ENCODE peak calls at places on chromosomes 4 and X, in nine cellular contexts. X is effector memory CD4-positive, alpha-beta T cell; B is GM23248; P is pancreas; D is astrocyte; I is CD8-positive, alpha-beta memory T cell; R is kidney; O is OCI-LY7; V is heart right ventricle. U is an unnamed sample.

GRCh38 chr4:109803924-109804571 is 2.2 kb upstream of the CFI start:
- DNase-seq in D (peak; percentile 58), O (peak; percentile 64), X (no peak), I (no peak), B (peak; percentile 65), P (no peak), R (no peak), V (no peak), U (no peak)

GRCh38 chrX:49186125-49187027 is at the start of gene PRICKLE3:
- DNase-seq in X (peak; percentile 47), R (peak; percentile 95), O (peak; percentile 87), P (peak; percentile 94), B (peak; percentile 77), D (no peak), I (peak; percentile 69), V (peak; percentile 86), U (peak; percentile 85)

GRCh38 chr4:78214078-78214477 is 157.0 kb downstream of the FRAS1 start:
- DNase-seq in I (no peak), V (no peak), D (no peak), P (no peak), O (no peak), X (no peak), B (no peak), R (no peak), U (no peak)

GRCh38 chr4:159358226-159358625 is 255.3 kb downstream of the RAPGEF2 start:
- DNase-seq in R (no peak), I (no peak), P (no peak), O (no peak), V (no peak), D (peak; percentile 83), X (no peak), B (peak; percentile 93), U (no peak)

GRCh38 chrX:149145845-149146285 is 359.2 kb downstream of the IDS start:
- DNase-seq in O (no peak), P (no peak), D (peak; percentile 33), R (no peak), V (no peak), I (no peak), B (peak; percentile 12), X (no peak), U (no peak)

GRCh38 chrX:148037020-148037419 is 55.9 kb downstream of the FMR1NB start:
- DNase-seq in I (no peak), V (no peak), P (no peak), X (no peak), D (no peak), O (no peak), R (no peak), B (no peak), U (no peak)

GRCh38 chr4:171169396-171169795 is 643.8 kb upstream of the GALNTL6 start:
- DNase-seq in R (no peak), B (no peak), O (no peak), X (no peak), I (no peak), D (no peak), P (no peak), V (no peak), U (no peak)

GRCh38 chr4:108644237-108644636 is 6.2 kb upstream of the OSTC start:
- DNase-seq in I (no peak), D (peak; percentile 33), P (no peak), B (peak; percentile 61), X (no peak), V (no peak), R (no peak), O (no peak), U (no peak)

GRCh38 chr4:132572210-132572609 is 576.9 kb upstream of the PCDH10 start:
- DNase-seq in I (no peak), O (no peak), B (no peak), P (no peak), D (peak; percentile 96), R (no peak), V (no peak), X (no peak), U (no peak)

GRCh38 chr4:31097999-31098398 is 377.8 kb downstream of the PCDH7 start:
- DNase-seq in O (no peak), P (no peak), X (no peak), B (no peak), I (no peak), R (no peak), V (no peak), D (no peak), U (no peak)

GRCh38 chrX:69630147-69630546 is 14.2 kb downstream of the EDA start:
- DNase-seq in P (no peak), B (no peak), X (no peak), V (no peak), D (no peak), R (no peak), O (no peak), I (no peak), U (no peak)

GRCh38 chr4:123844374-123844773 is 447.8 kb downstream of the SPRY1 start:
- DNase-seq in I (no peak), P (no peak), R (no peak), X (no peak), V (no peak), B (no peak), O (no peak), D (no peak), U (no peak)

GRCh38 chrX:109847257-109848187 is 114.5 kb upstream of the ACSL4 start:
- DNase-seq in O (no peak), D (peak; percentile 90), I (no peak), B (peak; percentile 83), P (no peak), R (no peak), V (no peak), X (no peak), U (no peak)

GRCh38 chrX:31807165-31807564 is 735.3 kb upstream of the FTHL17 start:
- DNase-seq in D (no peak), I (no peak), V (no peak), B (no peak), O (no peak), X (no peak), P (no peak), R (no peak), U (no peak)

GRCh38 chr4:121690001-121690400 is 6.8 kb downstream of the ANXA5 start:
- DNase-seq in X (no peak), P (no peak), O (no peak), I (no peak), V (no peak), R (no peak), B (peak; percentile 74), D (peak; percentile 83), U (no peak)

GRCh38 chrX:97308161-97308560 is 424.5 kb downstream of the RPA4 start:
- DNase-seq in D (peak; percentile 49), B (peak; percentile 10), O (no peak), P (no peak), R (no peak), X (no peak), V (no peak), I (no peak), U (no peak)

GRCh38 chr4:81472249-81473085 is 760 bp upstream of the RASGEF1B start:
- DNase-seq in I (peak; percentile 35), P (no peak), O (peak; percentile 90), X (no peak), R (no peak), B (peak; percentile 53), D (peak; percentile 8), V (no peak), U (peak; percentile 30)

GRCh38 chrX:16466640-16467432 is 183.1 kb upstream of the S100G start:
- DNase-seq in X (no peak), O (no peak), R (no peak), D (peak; percentile 50), B (peak; percentile 60), I (no peak), P (no peak), V (no peak), U (no peak)

GRCh38 chrX:132564026-132564425 is 75.2 kb upstream of the MBNL3 start:
- DNase-seq in R (no peak), I (no peak), O (no peak), P (no peak), B (peak; percentile 5), X (no peak), V (no peak), D (peak; percentile 6), U (no peak)

GRCh38 chr4:36255575-36255974 is 11.3 kb upstream of the ARAP2 start:
- DNase-seq in R (no peak), O (peak; percentile 76), P (no peak), X (peak; percentile 50), V (no peak), B (no peak), D (no peak), I (peak; percentile 54), U (no peak)

GRCh38 chr4:34258176-34258575 is 1986.1 kb downstream of the ARAP2 start:
- DNase-seq in V (no peak), D (no peak), P (no peak), O (no peak), X (no peak), B (no peak), R (no peak), I (no peak), U (no peak)

GRCh38 chrX:78545233-78545632 is 113.9 kb downstream of the RTL3 start:
- DNase-seq in V (no peak), P (no peak), D (no peak), X (no peak), I (no peak), R (no peak), O (no peak), B (no peak), U (no peak)
- H3K9me3 ChIP-seq in V (no peaks in the 10 kb centered on the region), P (no peaks in the 10 kb centered on the region), D (no peaks in the 10 kb centered on the region), X (no peaks in the 10 kb centered on the region), I (no peaks in the 10 kb centered on the region), R (no peaks in the 10 kb centered on the region), O (no peaks in the 10 kb centered on the region), B (no peaks in the 10 kb centered on the region), U (peaks cover 12% of the 10 kb centered on the region)

GRCh38 chr4:48421101-48421500 is 62.0 kb upstream of the SLC10A4 start:
- DNase-seq in O (no peak), X (no peak), I (no peak), D (no peak), R (no peak), P (no peak), V (no peak), B (no peak), U (no peak)

GRCh38 chr4:48420172-48420571 is 63.0 kb upstream of the SLC10A4 start:
- DNase-seq in O (no peak), P (no peak), D (no peak), B (no peak), R (no peak), V (no peak), X (no peak), I (no peak), U (no peak)
- H3K27ac ChIP-seq in O (no peak overlapping the region), P (no peak overlapping the region), D (no peak overlapping the region), B (no peak overlapping the region), R (no peak overlapping the region), V (no peak overlapping the region), X (no peak overlapping the region), I (no peak overlapping the region), U (no peak overlapping the region)

GRCh38 chr4:113826431-113826830 is 64.9 kb upstream of the CAMK2D start:
- DNase-seq in D (peak; percentile 40), B (no peak), O (no peak), P (no peak), I (no peak), V (no peak), X (no peak), R (no peak), U (no peak)
- H3K4me1 ChIP-seq in D (peaks cover 9% of the 10 kb centered on the region), B (peaks cover 27% of the 10 kb centered on the region), O (peaks cover 5% of the 10 kb centered on the region), P (no peaks in the 10 kb centered on the region), I (peaks cover 26% of the 10 kb centered on the region), V (peaks cover 10% of the 10 kb centered on the region), X (peaks cover 8% of the 10 kb centered on the region), R (no peaks in the 10 kb centered on the region), U (peaks cover 37% of the 10 kb centered on the region)

DNA sequence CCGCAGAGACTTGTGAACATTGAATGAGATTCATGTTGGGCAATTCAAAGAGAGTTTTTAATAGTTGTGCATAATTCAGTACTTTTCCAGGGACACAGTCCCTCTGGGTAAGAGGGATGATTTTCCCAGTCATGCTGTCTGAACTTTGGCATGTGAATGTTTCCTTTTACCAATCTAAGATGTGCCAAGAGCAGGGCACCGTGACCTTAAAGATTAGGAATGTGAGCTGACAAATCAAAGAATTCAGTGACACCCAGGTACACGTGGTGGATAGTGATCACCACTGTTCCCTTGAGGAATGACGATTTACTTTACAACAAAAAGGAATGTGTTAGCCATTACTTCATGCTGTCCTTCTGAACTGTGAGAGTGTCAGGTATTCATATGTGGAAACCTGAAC is 515.6 kb downstream of the PPARGC1A start:
- DNase-seq in V (no peak), X (no peak), P (no peak), B (no peak), R (no peak), I (no peak), D (peak; percentile 5), O (no peak), U (no peak)
- H3K9me3 ChIP-seq in V (no peaks in the 10 kb centered on the region), X (no peaks in the 10 kb centered on the region), P (no peaks in the 10 kb centered on the region), B (no peaks in the 10 kb centered on the region), R (no peaks in the 10 kb centered on the region), I (no peaks in the 10 kb centered on the region), D (no peaks in the 10 kb centered on the region), O (no peaks in the 10 kb centered on the region), U (peaks cover 10% of the 10 kb centered on the region)

U was measured in left ventricle myocardium inferior.